ENCODE peak calls at places on chromosomes 13 and 19, in five cellular contexts. D is kidney, O is fibroblast of lung, M is IMR-90, J is endothelial cell of umbilical vein. X is an unnamed sample.

GRCh38 chr13:23969672-23970071 is 72.4 kb upstream of the C1QTNF9B start:
- DNase-seq in O (peak), J (no peak), M (peak), D (no peak), X (no peak)

GRCh38 chr13:98796798-98797197 is 44.3 kb upstream of the SLC15A1 start:
- DNase-seq in M (no peak), J (no peak), D (no peak), O (no peak), X (no peak)

GRCh38 chr13:32045963-32046785 is 14.6 kb downstream of the FRY start:
- DNase-seq in O (peak), M (peak), D (no peak), J (peak), X (no peak)

GRCh38 chr19:6663236-6664187 is 6.4 kb downstream of the TNFSF14 start:
- DNase-seq in J (no peak), D (no peak), O (peak), M (no peak), X (no peak)

GRCh38 chr19:13079542-13079986 is 23.1 kb downstream of the LYL1 start:
- DNase-seq in D (no peak), J (peak), O (peak), M (peak), X (no peak)

GRCh38 chr19:41923045-41923788 is 5.0 kb downstream of the ERFL start:
- DNase-seq in M (no peak), J (no peak), O (no peak), D (no peak), X (no peak)

GRCh38 chr19:2290441-2291184 is 8.6 kb upstream of the PEAK3 start:
- DNase-seq in O (no peak), D (no peak), J (no peak), M (no peak), X (no peak)

GRCh38 chr19:54297759-54298305 is 15.1 kb downstream of the LILRA5 start:
- DNase-seq in D (no peak), J (no peak), O (no peak), M (no peak), X (peak)

GRCh38 chr13:26037302-26037701 is 14.5 kb downstream of the SHISA2 start:
- DNase-seq in M (no peak), D (no peak), J (peak), O (no peak), X (peak)

GRCh38 chr19:1411255-1412191 is 4.1 kb downstream of the DAZAP1 start:
- DNase-seq in D (peak), O (peak), J (no peak), M (peak), X (no peak)

GRCh38 chr13:114203536-114203935 is 24.5 kb downstream of the CFAP97D2 start:
- DNase-seq in J (no peak), O (no peak), D (no peak), M (no peak), X (no peak)

GRCh38 chr13:66021846-66022245 is 1208.3 kb downstream of the PCDH9 start:
- DNase-seq in M (no peak), J (no peak), O (no peak), D (no peak), X (no peak)

GRCh38 chr19:35644987-35645679 is 3.0 kb upstream of the COX6B1 start:
- DNase-seq in M (peak), O (peak), J (peak), D (peak), X (peak)

GRCh38 chr19:53394522-53394973 is 401 bp upstream of the ZNF765 start:
- DNase-seq in O (peak), M (peak), D (peak), J (no peak), X (peak)

GRCh38 chr19:12052571-12053169 is at the start of gene ZNF878:
- DNase-seq in J (peak), M (peak), O (peak), D (peak), X (peak)

GRCh38 chr13:92716749-92717148 is 509.9 kb upstream of the GPC6 start:
- DNase-seq in M (peak), J (no peak), O (peak), D (no peak), X (no peak)

GRCh38 chr19:19227217-19227616 is 15.5 kb downstream of the NCAN start:
- DNase-seq in O (no peak), D (no peak), J (no peak), M (no peak), X (no peak)

GRCh38 chr19:53509845-53510244 is 28.1 kb upstream of the ZNF331 start:
- DNase-seq in J (no peak), D (no peak), M (no peak), O (no peak), X (no peak)

GRCh38 chr13:93620366-93620765 is 393.8 kb downstream of the GPC6 start:
- DNase-seq in J (no peak), M (no peak), D (no peak), O (peak), X (no peak)

GRCh38 chr13:50676602-50677001 is 166.9 kb downstream of the DLEU7 start:
- DNase-seq in D (no peak), M (peak), J (peak), O (peak), X (no peak)

GRCh38 chr19:48896191-48896720 is 2.3 kb downstream of the TULP2 start:
- DNase-seq in J (no peak), M (no peak), O (peak), D (peak), X (peak)

GRCh38 chr13:95226932-95227718 is 74.1 kb downstream of the ABCC4 start:
- DNase-seq in M (no peak), D (no peak), J (peak), O (no peak), X (peak)

GRCh38 chr13:98658131-98658530 is 81.2 kb upstream of the STK24 start:
- DNase-seq in O (no peak), M (no peak), J (no peak), D (no peak), X (no peak)

GRCh38 chr19:38035515-38036495 is 128.8 kb downstream of the SIPA1L3 start:
- DNase-seq in J (no peak), O (peak), M (peak), D (peak), X (no peak)

GRCh38 chr13:41548031-41548430 is 90.7 kb downstream of the RGCC start:
- DNase-seq in J (no peak), D (no peak), O (no peak), M (no peak), X (no peak)

GRCh38 chr13:25001807-25002206 is 94.1 kb upstream of the PABPC3 start:
- DNase-seq in M (no peak), J (no peak), O (no peak), D (no peak), X (no peak)

GRCh38 chr13:24629320-24629719 is 50.9 kb upstream of the ATP12A start:
- DNase-seq in O (peak), M (no peak), D (no peak), J (no peak), X (no peak)

GRCh38 chr19:33205531-33206260 is 11.6 kb downstream of the LRP3 start:
- DNase-seq in M (no peak), D (peak), O (no peak), J (no peak), X (no peak)

GRCh38 chr19:53865918-53866696 is 1.6 kb upstream of the MYADM start:
- DNase-seq in D (peak), O (peak), J (peak), M (peak), X (no peak)

DNA sequence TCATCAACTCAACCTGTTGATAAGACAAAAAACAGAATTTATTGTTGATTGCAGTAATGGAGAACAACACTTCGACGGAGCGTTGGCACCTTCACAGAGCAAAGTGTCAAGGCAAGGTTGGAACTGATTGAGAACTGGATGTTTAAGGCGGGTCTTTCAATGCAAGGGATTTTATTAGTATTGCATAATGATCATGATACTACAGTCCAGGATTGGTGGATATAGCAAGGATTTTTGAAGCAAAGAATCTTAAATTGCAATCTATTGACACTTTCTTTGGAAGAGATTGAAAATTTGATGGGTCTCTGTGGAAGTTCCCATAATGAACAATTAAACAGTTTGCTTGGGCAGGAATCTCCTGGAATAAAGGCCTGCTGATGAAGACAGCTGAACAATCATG is 632 bp upstream of the ZNF235 start:
- DNase-seq in D (no peak), J (no peak), M (no peak), O (no peak), X (no peak)
- H3K4me3 ChIP-seq in D (peak), J (peak), M (no peak), O (no peak), X (peak)

DNA sequence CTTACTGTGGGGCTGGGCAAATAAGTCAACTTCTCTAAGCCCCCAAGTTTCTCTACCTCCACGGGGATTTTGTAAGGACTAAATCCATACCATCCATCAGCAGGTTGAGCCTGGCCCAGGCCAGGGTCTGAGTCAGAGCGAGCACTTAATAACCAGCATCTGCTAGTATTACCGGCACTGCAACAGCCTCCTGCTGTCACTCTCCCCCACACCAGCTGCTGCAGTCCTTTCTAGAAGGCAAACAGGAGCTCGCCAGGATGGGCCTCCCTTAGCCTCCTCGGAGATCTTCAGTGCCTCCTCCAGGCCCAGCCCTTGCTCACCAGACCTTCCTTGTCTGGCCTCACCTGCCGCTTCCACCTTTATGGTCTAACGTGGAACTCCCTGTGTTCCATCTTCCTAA is 3.2 kb downstream of the NAPA start:
- DNase-seq in O (peak), D (no peak), M (peak), J (no peak), X (no peak)
- H3K9ac ChIP-seq in O (peak), D (peak), M (no peak), J (no peak), X (no peak)

DNA sequence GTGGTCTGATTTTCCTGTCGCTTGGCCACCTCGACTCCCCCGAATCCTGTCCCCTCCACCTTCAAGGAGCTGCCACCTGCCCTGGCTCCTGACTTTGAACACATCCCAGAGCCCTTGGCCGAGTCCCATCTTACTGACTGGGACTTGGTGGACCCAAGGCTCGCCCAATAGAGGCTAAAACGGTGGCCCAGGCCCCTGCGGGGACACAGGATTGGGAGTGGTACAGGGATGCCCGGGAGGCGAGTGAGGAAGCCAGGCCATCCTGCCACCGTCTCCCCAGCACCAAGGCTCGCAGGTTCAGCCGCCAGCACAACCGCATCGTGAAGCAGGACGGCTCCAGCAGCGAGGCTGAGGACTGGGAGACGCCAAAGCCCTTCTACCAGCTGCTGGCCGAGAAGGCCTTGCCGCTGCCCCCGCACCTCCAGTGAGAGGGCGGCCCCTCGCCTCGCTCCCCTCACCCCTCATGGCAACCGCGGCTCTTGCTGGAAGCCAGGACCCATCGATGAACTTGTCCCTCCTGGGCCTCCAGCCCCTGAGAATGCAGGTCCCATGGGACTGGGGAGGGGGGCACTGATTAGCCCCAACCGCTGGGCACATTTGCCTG is 5.3 kb downstream of the SIX5 start:
- DNase-seq in J (no peak), M (no peak), O (no peak), D (no peak), X (no peak)
- H3K4me3 ChIP-seq in J (no peak), M (no peak), O (no peak), D (no peak), X (no peak)

GRCh38 chr13:39509616-39510015 is 93.4 kb downstream of the LHFPL6 start:
- DNase-seq in D (no peak), M (no peak), O (no peak), J (no peak), X (no peak)
- H3K9ac ChIP-seq in D (no peak), M (no peak), O (no peak), J (no peak), X (no peak)

DNA sequence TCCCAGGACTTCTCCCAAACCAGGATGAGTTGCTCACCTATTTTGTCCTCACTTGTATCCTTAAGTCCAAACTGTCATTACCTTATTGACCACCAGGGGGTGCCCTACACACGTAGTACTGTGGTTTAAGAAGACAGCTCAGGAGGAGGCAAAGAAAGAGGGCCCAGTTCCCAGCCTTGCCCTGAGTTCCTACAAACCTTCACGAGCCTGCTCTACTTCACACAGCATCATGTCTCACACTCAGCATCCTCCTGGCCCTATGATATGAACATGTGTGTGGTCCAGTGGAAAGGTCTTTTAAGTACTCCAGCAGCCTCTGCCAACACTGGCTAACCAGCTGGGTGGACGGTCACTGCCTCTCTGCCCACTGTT is 8.1 kb upstream of the ZNF784 start:
- DNase-seq in M (peak), J (peak), D (no peak), O (peak), X (peak)
- H3K4me3 ChIP-seq in M (no peak), J (no peak), D (no peak), O (no peak), X (no peak)

GRCh38 chr13:21130116-21130515 is 46.2 kb downstream of the SKA3 start:
- DNase-seq in J (no peak), M (no peak), D (no peak), O (no peak), X (no peak)
- H3K9ac ChIP-seq in J (no peak), M (no peak), D (no peak), O (no peak), X (no peak)

GRCh38 chr19:55660404-55660803 is 5.6 kb downstream of the U2AF2 start:
- DNase-seq in O (no peak), M (no peak), J (no peak), D (peak), X (no peak)

GRCh38 chr19:55659822-55660221 is 5.0 kb downstream of the U2AF2 start:
- DNase-seq in D (peak), J (no peak), M (no peak), O (no peak), X (no peak)

GRCh38 chr19:55657004-55657747 is 2.3 kb downstream of the U2AF2 start:
- DNase-seq in D (peak), J (no peak), M (no peak), O (no peak), X (no peak)

GRCh38 chr19:55660991-55661390 is 6.2 kb downstream of the U2AF2 start:
- DNase-seq in O (no peak), M (no peak), J (no peak), D (peak), X (no peak)

GRCh38 chr19:55658846-55659459 is 4.1 kb downstream of the U2AF2 start:
- DNase-seq in D (peak), O (no peak), M (no peak), J (no peak), X (no peak)
- H3K4me3 ChIP-seq in D (no peak), O (no peak), M (no peak), J (no peak), X (no peak)

X was measured in Karpas-422.